ENCODE peak calls at places on chromosomes 13 and 19, in seven cellular contexts. M, G, E, F, W, L and V are unnamed samples.

GRCh38 chr19:44731622-44732021 is 16.9 kb upstream of the BCL3 start:
- DNase-seq in M (no peak), G (no peak), E (no peak), F (no peak), W (no peak), L (no peak), V (no peak)

GRCh38 chr19:27901078-27901477 is 1311.9 kb downstream of the UQCRFS1 start:
- DNase-seq in M (no peak), G (no peak), E (no peak), F (no peak), W (no peak), L (no peak), V (no peak)

GRCh38 chr19:48842744-48843162 is 6.5 kb upstream of the HSD17B14 start:
- DNase-seq in M (peak), G (no peak), E (peak), F (no peak), W (peak), L (no peak), V (no peak)

GRCh38 chr19:29831041-29831548 is 19.3 kb downstream of the CCNE1 start:
- DNase-seq in M (peak), G (no peak), E (no peak), F (no peak), W (peak), L (no peak), V (no peak)

GRCh38 chr13:42847891-42848663 is 66.7 kb downstream of the FAM216B start:
- DNase-seq in M (no peak), G (no peak), E (no peak), F (no peak), W (no peak), L (no peak), V (peak)

GRCh38 chr13:20408181-20408580 is 117.5 kb downstream of the CRYL1 start:
- DNase-seq in M (peak), G (no peak), E (no peak), F (no peak), W (no peak), L (no peak), V (no peak)

GRCh38 chr19:2549701-2550191 is 73.8 kb downstream of the GADD45B start:
- DNase-seq in M (peak), G (peak), E (peak), F (peak), W (no peak), L (no peak), V (peak)

GRCh38 chr19:6273701-6274601 is 5.8 kb downstream of the MLLT1 start:
- DNase-seq in M (peak), G (no peak), E (peak), F (peak), W (no peak), L (no peak), V (peak)

GRCh38 chr13:60329221-60329983 is 67.6 kb upstream of the TDRD3 start:
- DNase-seq in M (peak), G (no peak), E (peak), F (no peak), W (peak), L (no peak), V (peak)

GRCh38 chr13:86464193-86464592 is 665.0 kb upstream of the SLITRK6 start:
- DNase-seq in M (peak), G (no peak), E (peak), F (no peak), W (no peak), L (no peak), V (no peak)

GRCh38 chr13:31225180-31225579 is 25.4 kb downstream of the B3GLCT start:
- DNase-seq in M (no peak), G (no peak), E (no peak), F (no peak), W (no peak), L (no peak), V (no peak)

GRCh38 chr13:113730145-113730750 is 28.8 kb upstream of the TMEM255B start:
- DNase-seq in M (no peak), G (no peak), E (no peak), F (no peak), W (no peak), L (no peak), V (no peak)

GRCh38 chr19:38266070-38266469 is 1.7 kb downstream of the SPINT2 start:
- DNase-seq in M (no peak), G (no peak), E (no peak), F (no peak), W (no peak), L (no peak), V (no peak)

GRCh38 chr19:51726049-51726448 is 2.3 kb upstream of the HAS1 start:
- DNase-seq in M (no peak), G (peak), E (no peak), F (peak), W (no peak), L (no peak), V (peak)

GRCh38 chr13:33318744-33319143 is 33.2 kb upstream of the STARD13 start:
- DNase-seq in M (no peak), G (no peak), E (no peak), F (no peak), W (no peak), L (no peak), V (no peak)

GRCh38 chr19:35048911-35049411 is 7.4 kb downstream of the HPN start:
- DNase-seq in M (no peak), G (peak), E (no peak), F (no peak), W (no peak), L (no peak), V (no peak)

GRCh38 chr13:21371011-21371410 is 88.1 kb downstream of the ZDHHC20 start:
- DNase-seq in M (peak), G (no peak), E (no peak), F (no peak), W (no peak), L (no peak), V (no peak)

GRCh38 chr13:113976711-113977684 is 3.1 kb upstream of the C13orf46 start:
- DNase-seq in M (peak), G (no peak), E (no peak), F (peak), W (no peak), L (no peak), V (peak)

GRCh38 chr19:40610396-40611064 is 9.4 kb downstream of the LTBP4 start:
- DNase-seq in M (no peak), G (no peak), E (no peak), F (no peak), W (no peak), L (no peak), V (no peak)

GRCh38 chr19:41064974-41065569 is 23.2 kb upstream of the CYP2A13 start:
- DNase-seq in M (no peak), G (no peak), E (no peak), F (no peak), W (peak), L (no peak), V (peak)

GRCh38 chr19:1655131-1655981 is 2.9 kb upstream of the TCF3 start:
- DNase-seq in M (no peak), G (no peak), E (peak), F (no peak), W (no peak), L (no peak), V (no peak)

GRCh38 chr19:41928754-41929535 is 696 bp upstream of the ERFL start:
- DNase-seq in M (no peak), G (no peak), E (peak), F (no peak), W (no peak), L (no peak), V (no peak)

GRCh38 chr13:48594080-48594815 is 59.5 kb upstream of the CYSLTR2 start:
- DNase-seq in M (no peak), G (no peak), E (no peak), F (no peak), W (no peak), L (no peak), V (no peak)

GRCh38 chr19:1065606-1066109 is 1.3 kb upstream of the ARHGAP45 start:
- DNase-seq in M (peak), G (no peak), E (no peak), F (no peak), W (peak), L (no peak), V (no peak)

GRCh38 chr13:21310220-21310619 is 133.8 kb downstream of the MRPL57 start:
- DNase-seq in M (peak), G (no peak), E (no peak), F (peak), W (no peak), L (no peak), V (no peak)

GRCh38 chr19:12545267-12545666 is 6.0 kb downstream of the ZNF564 start:
- DNase-seq in M (no peak), G (no peak), E (no peak), F (no peak), W (no peak), L (no peak), V (no peak)

GRCh38 chr13:47933688-47934011 is 67.4 kb downstream of the SUCLA2 start:
- DNase-seq in M (peak), G (no peak), E (peak), F (no peak), W (no peak), L (no peak), V (no peak)

GRCh38 chr13:46716821-46717220 is 80.1 kb downstream of the ESD start:
- DNase-seq in M (no peak), G (no peak), E (no peak), F (no peak), W (no peak), L (no peak), V (no peak)

GRCh38 chr19:56837492-56837891 is 3.0 kb downstream of the PEG3 start:
- DNase-seq in M (peak), G (peak), E (no peak), F (no peak), W (no peak), L (no peak), V (peak)

GRCh38 chr19:53183146-53183545 is 10.0 kb downstream of the ZNF665 start:
- DNase-seq in M (no peak), G (no peak), E (no peak), F (no peak), W (no peak), L (no peak), V (no peak)

GRCh38 chr13:85798999-85799646 is at the start of gene SLITRK6:
- DNase-seq in M (peak), G (no peak), E (peak), F (peak), W (peak), L (no peak), V (peak)

GRCh38 chr19:48991011-48991609 is 2.0 kb downstream of the GYS1 start:
- DNase-seq in M (no peak), G (no peak), E (no peak), F (no peak), W (no peak), L (no peak), V (no peak)

GRCh38 chr13:99205621-99206220 is 5.1 kb downstream of the UBAC2 start:
- DNase-seq in M (no peak), G (no peak), E (no peak), F (no peak), W (no peak), L (no peak), V (no peak)

GRCh38 chr13:105627270-105627669 is 908.2 kb downstream of the EFNB2 start:
- DNase-seq in M (peak), G (no peak), E (no peak), F (no peak), W (no peak), L (no peak), V (peak)

GRCh38 chr19:33437351-33438015 is 64.0 kb downstream of the CEBPG start:
- DNase-seq in M (no peak), G (no peak), E (no peak), F (no peak), W (no peak), L (no peak), V (no peak)